ENCODE peak calls at places on chromosome 4, in five cellular contexts. One of them, this sample, is unnamed.

GRCh38 chr4:105710678-105711077 is 2.1 kb downstream of the GSTCD start:
- DNase-seq in body of pancreas: no peak
- DNase-seq in cardiac muscle cell: no peak
- DNase-seq in progenitor cell of endocrine pancreas: no peak
- DNase-seq in cardiac fibroblast: no peak
- DNase-seq in this sample: no peak

GRCh38 chr4:88802585-88803285 is 105.1 kb upstream of the NAP1L5 start:
- DNase-seq in body of pancreas: no peak
- DNase-seq in cardiac muscle cell: no peak
- DNase-seq in cardiac fibroblast: peak; percentile 49
- DNase-seq in progenitor cell of endocrine pancreas: no peak
- DNase-seq in this sample: no peak

GRCh38 chr4:135575041-135575440 is 1373.5 kb upstream of the PABPC4L start:
- DNase-seq in progenitor cell of endocrine pancreas: no peak
- DNase-seq in body of pancreas: no peak
- DNase-seq in cardiac fibroblast: no peak
- DNase-seq in cardiac muscle cell: peak; percentile 51
- DNase-seq in this sample: no peak

GRCh38 chr4:81599646-81600231 is 128.0 kb upstream of the RASGEF1B start:
- DNase-seq in cardiac fibroblast: no peak
- DNase-seq in progenitor cell of endocrine pancreas: no peak
- DNase-seq in body of pancreas: no peak
- DNase-seq in cardiac muscle cell: no peak
- DNase-seq in this sample: no peak

GRCh38 chr4:139099366-139099982 is 77.5 kb downstream of the ELF2 start:
- DNase-seq in cardiac muscle cell: peak; percentile 84
- DNase-seq in body of pancreas: peak; percentile 78
- DNase-seq in progenitor cell of endocrine pancreas: peak; percentile 60
- DNase-seq in cardiac fibroblast: peak; percentile 90
- DNase-seq in this sample: no peak

GRCh38 chr4:138158746-138159297 is 83.3 kb downstream of the SLC7A11 start:
- DNase-seq in cardiac muscle cell: no peak
- DNase-seq in body of pancreas: no peak
- DNase-seq in progenitor cell of endocrine pancreas: no peak
- DNase-seq in cardiac fibroblast: peak; percentile 76
- DNase-seq in this sample: no peak

GRCh38 chr4:15587649-15588048 is 67.5 kb downstream of the FBXL5 start:
- DNase-seq in cardiac fibroblast: peak; percentile 69
- DNase-seq in cardiac muscle cell: no peak
- DNase-seq in body of pancreas: no peak
- DNase-seq in progenitor cell of endocrine pancreas: no peak
- DNase-seq in this sample: no peak

GRCh38 chr4:105305019-105305836 is 158.6 kb downstream of the TET2 start:
- DNase-seq in cardiac fibroblast: no peak
- DNase-seq in progenitor cell of endocrine pancreas: no peak
- DNase-seq in body of pancreas: no peak
- DNase-seq in cardiac muscle cell: no peak
- DNase-seq in this sample: no peak

GRCh38 chr4:88737304-88738015 is 39.8 kb upstream of the NAP1L5 start:
- DNase-seq in cardiac muscle cell: no peak
- DNase-seq in body of pancreas: peak; percentile 40
- DNase-seq in cardiac fibroblast: no peak
- DNase-seq in progenitor cell of endocrine pancreas: no peak
- DNase-seq in this sample: no peak

GRCh38 chr4:12138478-12138877 is 709.8 kb upstream of the HS3ST1 start:
- DNase-seq in body of pancreas: no peak
- DNase-seq in cardiac muscle cell: no peak
- DNase-seq in cardiac fibroblast: no peak
- DNase-seq in progenitor cell of endocrine pancreas: no peak
- DNase-seq in this sample: no peak

GRCh38 chr4:153418581-153418980 is 47.6 kb upstream of the TMEM131L start:
- DNase-seq in cardiac fibroblast: peak; percentile 35
- DNase-seq in body of pancreas: no peak
- DNase-seq in cardiac muscle cell: no peak
- DNase-seq in progenitor cell of endocrine pancreas: no peak
- DNase-seq in this sample: no peak

GRCh38 chr4:64897683-64898082 is 488.4 kb upstream of the TECRL start:
- DNase-seq in cardiac fibroblast: no peak
- DNase-seq in progenitor cell of endocrine pancreas: no peak
- DNase-seq in body of pancreas: no peak
- DNase-seq in cardiac muscle cell: no peak
- DNase-seq in this sample: no peak

GRCh38 chr4:110075083-110075738 is 123.2 kb downstream of the ELOVL6 start:
- DNase-seq in cardiac fibroblast: no peak
- DNase-seq in progenitor cell of endocrine pancreas: no peak
- DNase-seq in cardiac muscle cell: no peak
- DNase-seq in body of pancreas: no peak
- DNase-seq in this sample: no peak

GRCh38 chr4:140141196-140141845 is 12.7 kb downstream of the MAML3 start:
- DNase-seq in cardiac fibroblast: no peak
- DNase-seq in progenitor cell of endocrine pancreas: no peak
- DNase-seq in cardiac muscle cell: no peak
- DNase-seq in body of pancreas: peak; percentile 33
- DNase-seq in this sample: no peak

GRCh38 chr4:104501290-104501689 is 6.6 kb upstream of the CXXC4 start:
- DNase-seq in cardiac fibroblast: no peak
- DNase-seq in body of pancreas: no peak
- DNase-seq in progenitor cell of endocrine pancreas: no peak
- DNase-seq in cardiac muscle cell: peak; percentile 37
- DNase-seq in this sample: no peak

GRCh38 chr4:75289843-75290616 is 224.2 kb downstream of the RCHY1 start:
- DNase-seq in cardiac fibroblast: peak; percentile 44
- DNase-seq in progenitor cell of endocrine pancreas: no peak
- DNase-seq in body of pancreas: peak; percentile 9
- DNase-seq in cardiac muscle cell: peak; percentile 49
- DNase-seq in this sample: no peak

GRCh38 chr4:87989765-87990164 is 14.3 kb downstream of the SPP1 start:
- DNase-seq in cardiac muscle cell: no peak
- DNase-seq in cardiac fibroblast: no peak
- DNase-seq in progenitor cell of endocrine pancreas: no peak
- DNase-seq in body of pancreas: no peak
- DNase-seq in this sample: no peak

DNA sequence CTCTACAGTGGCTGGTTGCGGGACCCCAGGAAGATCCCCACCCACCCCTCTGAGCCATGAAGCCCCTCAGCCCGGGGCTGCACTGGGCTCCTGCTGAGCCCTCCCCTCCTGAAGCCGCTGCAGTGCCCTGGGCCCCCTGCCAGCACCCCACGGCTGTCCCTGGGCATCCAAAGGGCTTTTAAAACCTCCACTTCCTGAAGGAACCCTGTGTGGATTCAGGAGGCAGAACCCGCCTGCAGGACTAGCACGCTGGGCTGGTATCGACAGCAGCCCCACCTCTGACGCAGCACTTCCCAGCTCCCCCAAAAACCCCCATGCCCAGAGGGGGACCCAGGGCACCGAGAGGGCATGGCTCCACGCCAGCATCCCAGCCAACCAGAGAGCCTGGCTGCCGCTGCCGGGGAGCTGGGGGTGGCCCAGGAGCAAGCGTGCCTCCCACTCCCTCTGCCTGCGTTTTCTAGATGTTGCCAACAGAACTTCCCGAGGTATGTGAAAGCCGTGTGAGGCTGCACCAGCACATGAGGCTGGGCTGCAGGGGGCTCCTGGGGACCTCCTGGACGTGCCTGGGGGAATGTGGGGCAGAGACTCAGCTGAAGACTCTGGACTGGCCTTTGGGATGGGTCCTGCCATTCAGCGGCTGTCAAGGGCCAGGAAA is 6.3 kb downstream of the MXD4 start:
- DNase-seq in cardiac fibroblast: no peak
- DNase-seq in cardiac muscle cell: no peak
- DNase-seq in body of pancreas: peak; percentile 45
- DNase-seq in progenitor cell of endocrine pancreas: no peak
- DNase-seq in this sample: peak; percentile 1
- TF ChIP-seq CTCF in cardiac fibroblast: no peak
- TF ChIP-seq CTCF in cardiac muscle cell: no peak
- TF ChIP-seq CTCF in body of pancreas: no peak
- TF ChIP-seq CTCF in progenitor cell of endocrine pancreas: no peak
- TF ChIP-seq CTCF in this sample: no peak

GRCh38 chr4:25172964-25173917 is 13.0 kb upstream of the SEPSECS start:
- DNase-seq in cardiac muscle cell: no peak
- DNase-seq in cardiac fibroblast: peak; percentile 99
- DNase-seq in progenitor cell of endocrine pancreas: no peak
- DNase-seq in body of pancreas: peak; percentile 13
- DNase-seq in this sample: no peak
- TF ChIP-seq CTCF in cardiac muscle cell: no peak
- TF ChIP-seq CTCF in cardiac fibroblast: no peak
- TF ChIP-seq CTCF in progenitor cell of endocrine pancreas: no peak
- TF ChIP-seq CTCF in body of pancreas: no peak
- TF ChIP-seq CTCF in this sample: no peak

DNA sequence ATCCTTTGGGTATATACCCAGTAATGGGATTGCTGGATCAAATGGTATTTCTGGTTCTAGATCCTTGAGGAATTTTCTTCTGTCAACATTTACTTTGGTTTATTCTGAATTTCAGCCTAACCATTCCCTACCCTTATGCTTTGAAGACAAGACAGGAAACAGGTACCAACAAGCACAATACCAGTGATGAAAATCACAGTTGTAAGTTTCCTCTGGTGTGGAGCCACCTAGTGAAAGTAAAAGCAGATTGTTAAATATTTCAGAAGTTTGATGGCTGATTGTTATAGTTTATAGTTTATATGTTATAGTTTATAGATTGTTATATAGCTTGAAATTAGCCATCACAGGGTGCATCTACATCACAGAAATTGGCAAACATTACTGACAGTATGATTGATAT is 104.5 kb upstream of the AGA start:
- DNase-seq in body of pancreas: no peak
- DNase-seq in progenitor cell of endocrine pancreas: no peak
- DNase-seq in cardiac fibroblast: peak; percentile 12
- DNase-seq in cardiac muscle cell: no peak
- DNase-seq in this sample: no peak
- TF ChIP-seq CTCF in body of pancreas: no peak
- TF ChIP-seq CTCF in progenitor cell of endocrine pancreas: no peak
- TF ChIP-seq CTCF in cardiac fibroblast: no peak
- TF ChIP-seq CTCF in cardiac muscle cell: peak; percentile 18
- TF ChIP-seq CTCF in this sample: peak; percentile 6

GRCh38 chr4:122733805-122734155 is 1.3 kb downstream of the BBS12 start:
- DNase-seq in progenitor cell of endocrine pancreas: no peak
- DNase-seq in cardiac muscle cell: peak; percentile 13
- DNase-seq in body of pancreas: no peak
- DNase-seq in cardiac fibroblast: no peak
- DNase-seq in this sample: no peak

GRCh38 chr4:122731676-122732075 is 828 bp upstream of the BBS12 start:
- DNase-seq in cardiac fibroblast: no peak
- DNase-seq in progenitor cell of endocrine pancreas: no peak
- DNase-seq in cardiac muscle cell: no peak
- DNase-seq in body of pancreas: no peak
- DNase-seq in this sample: no peak

GRCh38 chr4:122728781-122729330 is 3.6 kb upstream of the BBS12 start:
- DNase-seq in progenitor cell of endocrine pancreas: no peak
- DNase-seq in cardiac muscle cell: peak; percentile 58
- DNase-seq in cardiac fibroblast: peak; percentile 67
- DNase-seq in body of pancreas: no peak
- DNase-seq in this sample: no peak

DNA sequence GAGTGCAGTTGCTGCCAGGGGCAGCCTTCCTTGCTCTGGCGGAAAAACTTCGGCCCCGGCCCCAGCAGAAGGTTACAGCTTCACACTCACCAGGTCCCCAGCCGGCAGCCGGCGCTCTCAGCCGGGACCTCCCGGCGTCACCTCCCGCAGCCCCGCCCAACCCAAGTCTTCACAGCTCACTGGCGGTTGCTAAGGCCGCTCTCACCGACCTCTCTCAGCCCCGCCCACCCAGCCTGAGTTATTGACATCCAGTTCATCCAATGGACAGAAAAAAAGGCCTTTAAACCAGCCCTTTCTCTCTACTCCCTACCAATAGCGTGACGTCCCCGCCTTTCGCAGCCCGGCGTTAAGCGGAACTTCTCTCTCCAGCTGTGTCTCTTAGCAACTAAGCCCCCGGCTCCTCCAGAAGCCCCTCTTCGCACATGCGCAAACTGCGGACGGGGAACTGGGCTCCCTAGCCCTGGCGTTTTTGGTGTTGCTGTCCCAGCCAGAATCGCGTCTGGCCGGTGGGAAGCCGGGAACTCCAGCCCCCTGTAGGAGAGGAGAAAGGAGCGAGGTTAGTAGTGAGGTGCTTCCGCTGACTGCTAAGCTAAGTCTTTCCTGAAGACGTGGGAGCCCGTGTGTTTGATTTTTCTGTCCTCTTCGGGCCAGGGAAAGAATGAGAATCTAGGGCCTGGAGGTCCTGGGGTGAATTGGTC is at the start of gene BBS12:
- DNase-seq in body of pancreas: peak; percentile 99
- DNase-seq in cardiac muscle cell: peak; percentile 99
- DNase-seq in progenitor cell of endocrine pancreas: peak; percentile 98
- DNase-seq in cardiac fibroblast: peak; percentile 100
- DNase-seq in this sample: peak; percentile 80
- TF ChIP-seq CTCF in body of pancreas: no peak
- TF ChIP-seq CTCF in cardiac muscle cell: peak; percentile 58
- TF ChIP-seq CTCF in progenitor cell of endocrine pancreas: peak; percentile 38
- TF ChIP-seq CTCF in cardiac fibroblast: peak; percentile 47
- TF ChIP-seq CTCF in this sample: peak; percentile 34

DNA sequence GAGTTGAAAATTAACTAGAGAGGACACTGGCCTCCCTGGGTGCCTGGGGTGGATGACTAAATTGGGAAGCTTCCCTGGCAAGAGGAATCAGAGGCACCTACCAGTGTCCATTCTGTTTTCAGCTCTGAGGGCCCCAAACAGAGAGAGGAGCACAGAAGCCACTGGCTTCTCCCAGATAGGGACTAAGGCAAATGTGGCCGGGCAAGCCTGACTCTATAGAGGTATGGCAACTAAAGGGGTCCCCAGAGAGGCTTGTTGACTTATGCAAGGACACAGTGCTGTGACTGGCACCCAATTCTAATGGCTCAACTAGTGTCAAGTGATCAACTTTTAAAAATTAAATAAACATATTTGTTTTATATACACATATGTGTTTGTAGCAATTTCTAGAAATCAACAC is 17.2 kb downstream of the TRPC3 start:
- DNase-seq in body of pancreas: no peak
- DNase-seq in cardiac muscle cell: no peak
- DNase-seq in cardiac fibroblast: no peak
- DNase-seq in progenitor cell of endocrine pancreas: no peak
- DNase-seq in this sample: no peak
- TF ChIP-seq CTCF in body of pancreas: no peak
- TF ChIP-seq CTCF in cardiac muscle cell: no peak
- TF ChIP-seq CTCF in cardiac fibroblast: no peak
- TF ChIP-seq CTCF in progenitor cell of endocrine pancreas: no peak
- TF ChIP-seq CTCF in this sample: no peak

GRCh38 chr4:177505171-177505615 is 63.0 kb upstream of the AGA start:
- DNase-seq in progenitor cell of endocrine pancreas: no peak
- DNase-seq in cardiac fibroblast: no peak
- DNase-seq in cardiac muscle cell: no peak
- DNase-seq in body of pancreas: no peak
- DNase-seq in this sample: no peak
- TF ChIP-seq CTCF in progenitor cell of endocrine pancreas: peak; percentile 19
- TF ChIP-seq CTCF in cardiac fibroblast: no peak
- TF ChIP-seq CTCF in cardiac muscle cell: no peak
- TF ChIP-seq CTCF in body of pancreas: no peak
- TF ChIP-seq CTCF in this sample: no peak

GRCh38 chr4:5774416-5775056 is 63.5 kb downstream of the EVC start:
- DNase-seq in cardiac fibroblast: no peak
- DNase-seq in progenitor cell of endocrine pancreas: no peak
- DNase-seq in cardiac muscle cell: no peak
- DNase-seq in body of pancreas: no peak
- DNase-seq in this sample: no peak
- TF ChIP-seq CTCF in cardiac fibroblast: no peak
- TF ChIP-seq CTCF in progenitor cell of endocrine pancreas: no peak
- TF ChIP-seq CTCF in cardiac muscle cell: no peak
- TF ChIP-seq CTCF in body of pancreas: no peak
- TF ChIP-seq CTCF in this sample: no peak

GRCh38 chr4:143203577-143203976 is 18.9 kb downstream of the USP38 start:
- DNase-seq in cardiac fibroblast: no peak
- DNase-seq in progenitor cell of endocrine pancreas: no peak
- DNase-seq in body of pancreas: no peak
- DNase-seq in cardiac muscle cell: no peak
- DNase-seq in this sample: no peak

GRCh38 chr4:143202824-143203223 is 18.1 kb downstream of the USP38 start:
- DNase-seq in body of pancreas: no peak
- DNase-seq in cardiac muscle cell: no peak
- DNase-seq in cardiac fibroblast: peak; percentile 50
- DNase-seq in progenitor cell of endocrine pancreas: no peak
- DNase-seq in this sample: no peak

GRCh38 chr4:143207555-143207954 is 22.8 kb downstream of the USP38 start:
- DNase-seq in progenitor cell of endocrine pancreas: no peak
- DNase-seq in body of pancreas: no peak
- DNase-seq in cardiac muscle cell: no peak
- DNase-seq in cardiac fibroblast: peak; percentile 55
- DNase-seq in this sample: no peak
- TF ChIP-seq CTCF in progenitor cell of endocrine pancreas: peak; percentile 26
- TF ChIP-seq CTCF in body of pancreas: no peak
- TF ChIP-seq CTCF in cardiac muscle cell: peak; percentile 39
- TF ChIP-seq CTCF in cardiac fibroblast: peak; percentile 37
- TF ChIP-seq CTCF in this sample: peak; percentile 15

This sample was measured in D721Med.